ENCODE peak calls at places on chromosomes 3 and 15, in four cellular contexts. One of them, this sample, is unnamed.

GRCh38 chr3:55090310-55090709 is 162.5 kb upstream of the LRTM1 start:
- DNase-seq in lower leg skin: no peak
- DNase-seq in H1: no peak
- DNase-seq in uterus: no peak
- DNase-seq in this sample: no peak

GRCh38 chr3:11155341-11156025 is 1.2 kb downstream of the HRH1 start:
- DNase-seq in lower leg skin: peak; percentile 94
- DNase-seq in uterus: peak; percentile 74
- DNase-seq in H1: peak; percentile 76
- DNase-seq in this sample: peak; percentile 11

GRCh38 chr3:40044487-40044886 is 235.1 kb downstream of the MYRIP start:
- DNase-seq in lower leg skin: no peak
- DNase-seq in uterus: no peak
- DNase-seq in H1: no peak
- DNase-seq in this sample: no peak

GRCh38 chr3:13711911-13712650 is 163.2 kb downstream of the FBLN2 start:
- DNase-seq in uterus: no peak
- DNase-seq in H1: no peak
- DNase-seq in lower leg skin: peak; percentile 36
- DNase-seq in this sample: no peak

GRCh38 chr15:28948036-28948435 is 62.3 kb downstream of the APBA2 start:
- DNase-seq in uterus: no peak
- DNase-seq in lower leg skin: peak; percentile 26
- DNase-seq in H1: no peak
- DNase-seq in this sample: no peak

GRCh38 chr3:88013592-88013991 is 45.2 kb downstream of the CGGBP1 start:
- DNase-seq in H1: no peak
- DNase-seq in uterus: no peak
- DNase-seq in lower leg skin: no peak
- DNase-seq in this sample: no peak

GRCh38 chr15:39177561-39177960 is 403.3 kb upstream of the THBS1 start:
- DNase-seq in uterus: no peak
- DNase-seq in H1: no peak
- DNase-seq in lower leg skin: no peak
- DNase-seq in this sample: no peak

GRCh38 chr15:31341036-31341435 is 14.4 kb downstream of the KLF13 start:
- DNase-seq in lower leg skin: no peak
- DNase-seq in uterus: no peak
- DNase-seq in H1: no peak
- DNase-seq in this sample: no peak

GRCh38 chr15:51401872-51402517 is 60.5 kb downstream of the GLDN start:
- DNase-seq in lower leg skin: peak; percentile 90
- DNase-seq in uterus: no peak
- DNase-seq in H1: peak; percentile 86
- DNase-seq in this sample: peak; percentile 23

GRCh38 chr3:41898631-41899030 is 63.3 kb downstream of the ULK4 start:
- DNase-seq in lower leg skin: no peak
- DNase-seq in H1: no peak
- DNase-seq in uterus: no peak
- DNase-seq in this sample: no peak

GRCh38 chr3:146380052-146380451 is 89.3 kb downstream of the PLSCR2 start:
- DNase-seq in H1: no peak
- DNase-seq in uterus: no peak
- DNase-seq in lower leg skin: no peak
- DNase-seq in this sample: no peak

DNA sequence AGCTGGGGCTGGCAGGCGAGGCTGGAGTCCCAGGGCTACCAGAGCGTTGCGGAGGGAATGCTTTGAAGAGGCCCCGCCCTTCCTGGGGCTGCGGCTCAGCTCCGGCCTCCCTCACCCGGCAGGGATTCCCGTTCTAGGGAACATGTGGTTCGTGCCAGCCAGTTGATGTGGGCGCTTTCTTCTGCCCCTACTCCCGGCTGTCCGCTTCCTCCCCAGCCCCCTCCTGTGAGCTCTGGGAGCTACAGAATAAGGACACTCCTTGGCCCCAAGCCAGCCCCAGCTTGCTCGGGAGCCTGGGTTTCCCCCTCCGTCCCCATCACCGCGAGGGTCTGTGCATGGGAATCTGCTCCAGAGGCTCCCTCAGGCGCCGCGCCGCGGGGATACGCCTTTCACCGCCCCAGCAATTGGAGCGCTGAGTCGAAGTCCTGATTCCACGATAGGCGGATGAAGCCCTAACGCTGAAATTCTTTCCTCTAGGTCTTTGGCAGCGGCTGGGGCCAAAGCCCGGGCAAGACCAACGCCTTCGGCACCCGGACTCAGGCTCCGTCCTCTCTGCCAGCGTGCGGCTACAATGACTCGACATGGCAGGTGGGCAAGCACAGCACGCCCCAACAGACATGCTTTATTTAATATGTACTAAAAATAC is 69.5 kb downstream of the KLF15 start:
- DNase-seq in uterus: peak; percentile 63
- DNase-seq in lower leg skin: peak; percentile 91
- DNase-seq in H1: peak; percentile 81
- DNase-seq in this sample: no peak
- TF ChIP-seq POLR2A in uterus: no peak
- TF ChIP-seq POLR2A in lower leg skin: no peak
- TF ChIP-seq POLR2A in H1: no peak
- TF ChIP-seq POLR2A in this sample: no peak

DNA sequence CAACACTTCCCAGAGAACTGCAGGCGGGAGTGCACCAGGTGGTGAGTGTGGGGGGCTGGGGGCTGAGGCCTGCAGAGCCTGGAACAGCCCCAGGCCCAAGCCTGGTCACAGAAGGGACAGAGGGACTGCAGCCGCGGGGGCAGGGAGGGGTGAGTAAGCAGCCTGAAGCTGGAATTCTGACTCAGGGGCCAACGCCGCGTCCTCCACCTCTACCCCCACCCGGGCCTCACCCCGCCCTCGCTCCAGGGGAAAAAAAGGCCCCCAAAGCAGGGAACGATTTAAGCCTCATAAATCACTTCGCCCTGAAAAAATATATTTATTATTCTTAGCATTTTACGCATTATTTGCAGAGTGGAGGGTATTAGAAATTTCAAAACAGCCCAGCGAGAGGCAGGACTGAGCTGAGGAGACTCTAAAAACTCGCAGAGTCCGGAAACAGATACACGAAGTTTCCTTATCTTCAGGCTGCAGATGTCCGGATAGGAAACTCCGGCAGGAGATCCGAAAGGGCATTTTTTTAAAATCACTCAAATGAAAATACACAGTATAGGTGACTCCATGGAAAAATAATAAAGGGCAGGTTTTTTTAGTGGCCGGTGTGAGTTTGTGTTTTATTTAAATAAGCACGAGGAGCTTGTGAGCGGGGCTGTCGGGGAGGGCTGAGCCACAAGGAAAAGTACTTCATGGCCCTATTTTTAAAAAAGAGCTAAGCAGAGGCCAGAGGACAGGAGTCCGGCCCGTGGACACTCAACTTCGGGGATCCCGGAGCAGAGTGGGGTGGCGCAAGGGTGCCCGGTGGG is 9.9 kb downstream of the GATA2 start:
- DNase-seq in lower leg skin: no peak
- DNase-seq in H1: no peak
- DNase-seq in uterus: peak; percentile 90
- DNase-seq in this sample: peak; percentile 90
- TF ChIP-seq POLR2A in lower leg skin: no peak
- TF ChIP-seq POLR2A in H1: no peak
- TF ChIP-seq POLR2A in uterus: peak; percentile 26
- TF ChIP-seq POLR2A in this sample: no peak

GRCh38 chr3:4977001-4977888 is 2.0 kb upstream of the BHLHE40 start:
- DNase-seq in H1: peak; percentile 64
- DNase-seq in lower leg skin: peak; percentile 95
- DNase-seq in uterus: peak; percentile 84
- DNase-seq in this sample: peak; percentile 42
- TF ChIP-seq POLR2A in H1: no peak
- TF ChIP-seq POLR2A in lower leg skin: no peak
- TF ChIP-seq POLR2A in uterus: no peak
- TF ChIP-seq POLR2A in this sample: peak; percentile 32

GRCh38 chr3:102454101-102454625 is 19.3 kb downstream of the ZPLD1 start:
- DNase-seq in H1: no peak
- DNase-seq in uterus: no peak
- DNase-seq in lower leg skin: no peak
- DNase-seq in this sample: no peak
- TF ChIP-seq POLR2A in H1: no peak
- TF ChIP-seq POLR2A in uterus: no peak
- TF ChIP-seq POLR2A in lower leg skin: no peak
- TF ChIP-seq POLR2A in this sample: no peak

DNA sequence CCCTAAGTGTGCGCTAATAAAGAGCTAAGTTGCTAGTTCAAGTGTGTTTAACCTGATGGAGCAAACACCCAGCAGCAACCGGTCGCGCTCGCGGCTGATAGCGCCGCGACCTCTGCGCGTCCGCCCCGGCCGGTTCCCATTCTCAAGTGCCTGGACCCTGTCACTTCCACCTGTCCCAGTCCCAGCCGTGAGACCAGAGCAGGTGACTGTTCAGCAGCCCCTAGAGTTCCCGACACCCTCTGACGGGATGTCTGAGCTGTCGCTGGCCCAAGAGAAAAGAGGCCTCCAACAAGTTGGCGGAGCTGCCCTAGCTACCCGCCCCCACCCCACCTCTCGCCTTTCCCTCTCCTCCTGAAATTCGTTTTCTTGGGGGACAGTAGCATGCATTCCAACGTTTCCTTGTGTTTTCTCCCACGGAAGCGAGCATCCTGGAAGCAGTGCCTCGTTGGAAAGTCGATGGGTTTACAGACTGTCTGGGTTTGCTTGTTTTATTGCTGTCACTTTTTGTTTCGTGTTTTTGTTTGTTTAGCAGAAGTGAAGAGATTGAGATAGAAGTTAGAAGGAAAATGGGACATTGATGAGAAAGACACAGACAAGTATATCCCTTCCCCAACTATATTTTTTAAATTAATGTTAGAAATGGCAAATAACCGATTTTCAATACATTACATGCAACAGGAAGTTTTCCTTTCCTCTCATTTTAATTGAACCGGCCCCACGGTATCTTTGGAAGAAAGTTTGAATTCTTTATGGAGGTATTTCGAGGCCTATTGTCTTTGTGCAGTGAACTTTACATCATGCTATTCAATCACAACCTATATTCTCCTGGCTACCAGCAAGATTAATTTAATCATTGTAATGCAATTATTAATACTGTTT is 3.2 kb upstream of the MECOM start:
- DNase-seq in uterus: no peak
- DNase-seq in H1: peak; percentile 60
- DNase-seq in lower leg skin: no peak
- DNase-seq in this sample: peak; percentile 6
- TF ChIP-seq POLR2A in uterus: no peak
- TF ChIP-seq POLR2A in H1: no peak
- TF ChIP-seq POLR2A in lower leg skin: no peak
- TF ChIP-seq POLR2A in this sample: no peak

GRCh38 chr15:80251505-80252280 is at the start of gene CTXND1:
- DNase-seq in H1: peak; percentile 62
- DNase-seq in uterus: no peak
- DNase-seq in lower leg skin: peak; percentile 79
- DNase-seq in this sample: no peak
- TF ChIP-seq POLR2A in H1: no peak
- TF ChIP-seq POLR2A in uterus: no peak
- TF ChIP-seq POLR2A in lower leg skin: no peak
- TF ChIP-seq POLR2A in this sample: no peak

GRCh38 chr15:59299919-59300617 is 72.6 kb downstream of the MYO1E start:
- DNase-seq in H1: no peak
- DNase-seq in lower leg skin: peak; percentile 94
- DNase-seq in uterus: peak; percentile 88
- DNase-seq in this sample: peak; percentile 17

GRCh38 chr15:59296181-59296617 is 76.5 kb downstream of the MYO1E start:
- DNase-seq in lower leg skin: peak; percentile 64
- DNase-seq in uterus: no peak
- DNase-seq in H1: no peak
- DNase-seq in this sample: no peak

GRCh38 chr15:59300618-59301139 is 72.0 kb downstream of the MYO1E start:
- DNase-seq in H1: no peak
- DNase-seq in lower leg skin: peak; percentile 86
- DNase-seq in uterus: peak; percentile 43
- DNase-seq in this sample: no peak

GRCh38 chr15:59298876-59299275 is 73.8 kb downstream of the MYO1E start:
- DNase-seq in lower leg skin: peak; percentile 2
- DNase-seq in H1: no peak
- DNase-seq in uterus: no peak
- DNase-seq in this sample: no peak

GRCh38 chr15:59298255-59298856 is 74.3 kb downstream of the MYO1E start:
- DNase-seq in uterus: no peak
- DNase-seq in lower leg skin: peak; percentile 7
- DNase-seq in H1: no peak
- DNase-seq in this sample: no peak
- TF ChIP-seq POLR2A in uterus: no peak
- TF ChIP-seq POLR2A in lower leg skin: no peak
- TF ChIP-seq POLR2A in H1: no peak
- TF ChIP-seq POLR2A in this sample: no peak

GRCh38 chr3:197683191-197683590 is 53.5 kb downstream of the RUBCN start:
- DNase-seq in uterus: no peak
- DNase-seq in H1: no peak
- DNase-seq in lower leg skin: no peak
- DNase-seq in this sample: no peak
- TF ChIP-seq POLR2A in uterus: no peak
- TF ChIP-seq POLR2A in H1: no peak
- TF ChIP-seq POLR2A in lower leg skin: no peak
- TF ChIP-seq POLR2A in this sample: no peak

GRCh38 chr3:194686414-194686815 is 732 bp downstream of the FAM43A start:
- DNase-seq in H1: no peak
- DNase-seq in uterus: no peak
- DNase-seq in lower leg skin: no peak
- DNase-seq in this sample: no peak
- TF ChIP-seq POLR2A in H1: no peak
- TF ChIP-seq POLR2A in uterus: no peak
- TF ChIP-seq POLR2A in lower leg skin: no peak
- TF ChIP-seq POLR2A in this sample: no peak

This sample was measured in erythroblast.